ENCODE peak calls at places on chromosomes 11 and 22, in four cellular contexts. One of them, this sample, is unnamed.

GRCh38 chr22:29916007-29916544 is 33.1 kb downstream of the MTMR3 start:
- DNase-seq in RPMI7951: peak
- DNase-seq in AG10803: no peak
- DNase-seq in activated T-cell treated with anti-CD3 and anti-CD28 coated beads, Interleukin-2, amount 50 U/mL, for 48 hours: no peak
- DNase-seq in this sample: no peak

GRCh38 chr11:65452806-65453490 is 30.4 kb downstream of the NEAT1 start:
- DNase-seq in RPMI7951: peak
- DNase-seq in AG10803: peak
- DNase-seq in activated T-cell treated with anti-CD3 and anti-CD28 coated beads, Interleukin-2, amount 50 U/mL, for 48 hours: peak
- DNase-seq in this sample: peak

GRCh38 chr11:533049-533585 is 2.3 kb downstream of the HRAS start:
- DNase-seq in RPMI7951: no peak
- DNase-seq in AG10803: no peak
- DNase-seq in activated T-cell treated with anti-CD3 and anti-CD28 coated beads, Interleukin-2, amount 50 U/mL, for 48 hours: no peak
- DNase-seq in this sample: no peak

GRCh38 chr22:30196141-30196866 is 50.3 kb downstream of the LIF start:
- DNase-seq in RPMI7951: peak
- DNase-seq in AG10803: peak
- DNase-seq in activated T-cell treated with anti-CD3 and anti-CD28 coated beads, Interleukin-2, amount 50 U/mL, for 48 hours: peak
- DNase-seq in this sample: peak

GRCh38 chr11:29251738-29252137 is 765.1 kb downstream of the KCNA4 start:
- DNase-seq in RPMI7951: no peak
- DNase-seq in AG10803: no peak
- DNase-seq in activated T-cell treated with anti-CD3 and anti-CD28 coated beads, Interleukin-2, amount 50 U/mL, for 48 hours: no peak
- DNase-seq in this sample: no peak

GRCh38 chr11:2444301-2445106 is at the start of the genes KCNQ1 and TRPM5:
- DNase-seq in RPMI7951: no peak
- DNase-seq in AG10803: no peak
- DNase-seq in activated T-cell treated with anti-CD3 and anti-CD28 coated beads, Interleukin-2, amount 50 U/mL, for 48 hours: peak
- DNase-seq in this sample: no peak

GRCh38 chr22:39698106-39698505 is 127.6 kb downstream of the CACNA1I start:
- DNase-seq in RPMI7951: no peak
- DNase-seq in AG10803: no peak
- DNase-seq in activated T-cell treated with anti-CD3 and anti-CD28 coated beads, Interleukin-2, amount 50 U/mL, for 48 hours: no peak
- DNase-seq in this sample: no peak

GRCh38 chr11:130873766-130874165 is 42.5 kb downstream of the SNX19 start:
- DNase-seq in RPMI7951: peak
- DNase-seq in AG10803: peak
- DNase-seq in activated T-cell treated with anti-CD3 and anti-CD28 coated beads, Interleukin-2, amount 50 U/mL, for 48 hours: no peak
- DNase-seq in this sample: no peak

GRCh38 chr11:69525516-69526452 is 44.3 kb downstream of the LINC01488 start:
- DNase-seq in RPMI7951: no peak
- DNase-seq in AG10803: no peak
- DNase-seq in activated T-cell treated with anti-CD3 and anti-CD28 coated beads, Interleukin-2, amount 50 U/mL, for 48 hours: no peak
- DNase-seq in this sample: no peak

GRCh38 chr11:36070215-36070976 is 126.5 kb downstream of the LDLRAD3 start:
- DNase-seq in RPMI7951: no peak
- DNase-seq in AG10803: no peak
- DNase-seq in activated T-cell treated with anti-CD3 and anti-CD28 coated beads, Interleukin-2, amount 50 U/mL, for 48 hours: no peak
- DNase-seq in this sample: no peak

GRCh38 chr22:43451651-43452050 is 39.8 kb downstream of the MPPED1 start:
- DNase-seq in RPMI7951: no peak
- DNase-seq in AG10803: no peak
- DNase-seq in activated T-cell treated with anti-CD3 and anti-CD28 coated beads, Interleukin-2, amount 50 U/mL, for 48 hours: no peak
- DNase-seq in this sample: no peak

GRCh38 chr11:69834811-69835800 is 15.9 kb upstream of the FGF3 start:
- DNase-seq in RPMI7951: no peak
- DNase-seq in AG10803: no peak
- DNase-seq in activated T-cell treated with anti-CD3 and anti-CD28 coated beads, Interleukin-2, amount 50 U/mL, for 48 hours: no peak
- DNase-seq in this sample: no peak

GRCh38 chr22:26321469-26321913 is 107.6 kb upstream of the ASPHD2 start:
- DNase-seq in RPMI7951: peak
- DNase-seq in AG10803: peak
- DNase-seq in activated T-cell treated with anti-CD3 and anti-CD28 coated beads, Interleukin-2, amount 50 U/mL, for 48 hours: no peak
- DNase-seq in this sample: peak

This sample was measured in A172.